ENCODE peak calls at places on chromosomes 5 and 9, in nine cellular contexts. P, I, C, K, S, L, D, G and V are unnamed samples.

GRCh38 chr9:79637180-79637925 is 65.6 kb downstream of the TLE4 start:
- DNase-seq in C (no peak), S (no peak), I (no peak), G (no peak), L (no peak), P (no peak), K (no peak), D (no peak), V (no peak)

GRCh38 chr9:7185612-7186011 is 427.8 kb downstream of the KDM4C start:
- DNase-seq in I (no peak), C (no peak), D (no peak), G (peak), L (no peak), P (peak), K (no peak), S (peak), V (peak)

GRCh38 chr9:114348906-114349482 is 19.3 kb downstream of the ORM2 start:
- DNase-seq in G (peak), K (peak), I (peak), L (peak), D (peak), C (peak), S (peak), P (peak), V (peak)

GRCh38 chr9:117224676-117225075 is 190.2 kb downstream of the ASTN2 start:
- DNase-seq in S (no peak), G (no peak), L (no peak), I (no peak), D (no peak), K (no peak), C (no peak), P (no peak), V (no peak)

GRCh38 chr5:156411131-156411727 is 84.3 kb downstream of the SGCD start:
- DNase-seq in I (no peak), P (no peak), L (no peak), C (no peak), G (peak), S (no peak), K (no peak), D (no peak), V (peak)

GRCh38 chr9:131762356-131762932 is 22.6 kb upstream of the RAPGEF1 start:
- DNase-seq in K (peak), S (peak), L (peak), I (peak), G (peak), C (peak), D (peak), P (no peak), V (no peak)

GRCh38 chr5:116841734-116842133 is 267.1 kb upstream of the SEMA6A start:
- DNase-seq in I (no peak), C (no peak), L (no peak), D (no peak), S (no peak), P (no peak), G (no peak), K (no peak), V (no peak)

GRCh38 chr9:19922476-19923118 is 133.8 kb upstream of the SLC24A2 start:
- DNase-seq in P (no peak), G (peak), I (peak), C (no peak), S (no peak), D (no peak), K (no peak), L (no peak), V (peak)

GRCh38 chr5:151896041-151896691 is 28.5 kb downstream of the GLRA1 start:
- DNase-seq in P (no peak), D (no peak), K (no peak), I (no peak), S (no peak), G (peak), L (no peak), C (no peak), V (peak)

GRCh38 chr9:97615439-97616072 is 17.6 kb downstream of the TSTD2 start:
- DNase-seq in G (peak), I (peak), C (no peak), S (peak), P (peak), K (peak), L (no peak), D (no peak), V (peak)

GRCh38 chr9:86434039-86434726 is 80.0 kb upstream of the TUT7 start:
- DNase-seq in S (peak), L (no peak), K (peak), I (no peak), C (no peak), P (no peak), D (peak), G (peak), V (peak)

GRCh38 chr9:81080900-81081299 is 608.4 kb downstream of the TLE1 start:
- DNase-seq in I (no peak), S (no peak), P (no peak), C (no peak), G (no peak), K (no peak), D (no peak), L (no peak), V (no peak)

GRCh38 chr5:368162-369084 is 46.9 kb downstream of the AHRR start:
- DNase-seq in C (peak), D (no peak), S (peak), I (no peak), P (no peak), G (peak), L (peak), K (peak), V (peak)

GRCh38 chr5:40505031-40505430 is 174.7 kb upstream of the PTGER4 start:
- DNase-seq in P (no peak), K (no peak), L (no peak), S (no peak), D (no peak), G (no peak), I (no peak), C (no peak), V (no peak)

GRCh38 chr9:89278997-89279739 is 31.8 kb upstream of the CKS2 start:
- DNase-seq in I (peak), K (peak), C (no peak), G (peak), D (no peak), P (no peak), S (no peak), L (no peak), V (peak)

GRCh38 chr5:148681157-148682131 is 27.1 kb upstream of the HTR4 start:
- DNase-seq in L (no peak), I (no peak), C (no peak), S (no peak), K (no peak), D (no peak), G (no peak), P (no peak), V (no peak)

GRCh38 chr5:167065784-167066183 is 1225.7 kb upstream of the WWC1 start:
- DNase-seq in S (no peak), L (no peak), K (no peak), D (no peak), I (no peak), C (no peak), G (no peak), P (no peak), V (no peak)

GRCh38 chr5:37838152-37838932 is 1.5 kb downstream of the GDNF start:
- DNase-seq in K (no peak), L (no peak), D (no peak), G (peak), I (peak), P (no peak), C (no peak), S (no peak), V (no peak)

GRCh38 chr5:173329370-173330150 is 1.3 kb upstream of the STC2 start:
- DNase-seq in C (no peak), K (no peak), D (no peak), P (peak), S (no peak), I (peak), G (peak), L (no peak), V (no peak)

DNA sequence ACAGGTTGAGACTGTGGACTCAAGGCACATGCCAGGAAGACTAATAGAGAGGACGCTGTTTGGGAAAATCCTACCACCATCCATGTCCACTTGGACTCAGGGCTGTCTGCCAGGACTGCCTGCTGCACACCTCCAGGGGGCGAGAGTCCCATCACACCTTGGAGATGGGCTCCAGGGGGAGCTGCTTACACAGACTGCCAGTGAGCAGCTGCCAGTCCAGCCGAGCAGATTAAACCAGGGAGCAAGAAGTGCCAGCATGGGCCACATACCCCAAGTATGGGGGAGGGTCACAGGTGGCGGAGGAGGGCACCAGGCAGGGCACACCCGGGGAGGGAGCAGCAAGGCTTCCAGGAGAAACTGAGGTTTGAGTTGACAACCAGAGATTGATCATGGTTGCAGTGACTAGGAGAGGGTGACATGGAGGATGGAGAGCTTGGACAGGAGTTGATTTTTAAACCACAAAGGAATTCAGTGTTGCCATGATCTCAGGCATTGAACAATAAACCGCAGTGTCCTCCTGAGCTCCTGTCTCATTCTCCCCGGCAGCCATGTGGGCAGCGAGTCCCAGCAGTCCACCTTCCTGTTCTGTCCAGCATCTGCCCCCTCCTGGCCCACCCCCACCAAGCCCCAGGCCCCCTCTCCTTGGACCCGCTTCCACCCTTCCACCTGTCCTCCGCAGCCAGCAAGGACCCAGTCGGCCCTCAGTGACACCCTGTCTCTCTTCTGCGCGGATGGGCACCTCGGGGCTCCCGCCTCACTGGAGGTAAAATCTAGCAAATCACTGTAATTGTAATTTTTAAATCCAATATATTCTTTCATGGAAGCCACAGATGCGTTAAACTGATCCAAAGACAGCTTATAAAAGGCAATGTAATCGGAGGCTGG is 3.1 kb upstream of the VAV2 start:
- DNase-seq in D (no peak), I (peak), C (peak), L (no peak), P (no peak), S (no peak), K (no peak), G (peak), V (no peak)
- TF ChIP-seq CTCF in D (no peak), I (peak), C (no peak), L (no peak), P (no peak), S (no peak), K (no peak), G (no peak), V (no peak)

GRCh38 chr9:106286249-106286648 is 576.7 kb upstream of the ZNF462 start:
- DNase-seq in I (peak), S (no peak), K (no peak), D (no peak), G (no peak), P (no peak), C (no peak), L (no peak), V (no peak)

GRCh38 chr9:106288689-106289088 is 574.3 kb upstream of the ZNF462 start:
- DNase-seq in D (no peak), I (no peak), P (no peak), C (no peak), S (no peak), L (no peak), G (no peak), K (no peak), V (no peak)

GRCh38 chr9:106287108-106287631 is 575.8 kb upstream of the ZNF462 start:
- DNase-seq in K (no peak), S (no peak), G (no peak), P (no peak), D (no peak), L (no peak), C (no peak), I (peak), V (no peak)

DNA sequence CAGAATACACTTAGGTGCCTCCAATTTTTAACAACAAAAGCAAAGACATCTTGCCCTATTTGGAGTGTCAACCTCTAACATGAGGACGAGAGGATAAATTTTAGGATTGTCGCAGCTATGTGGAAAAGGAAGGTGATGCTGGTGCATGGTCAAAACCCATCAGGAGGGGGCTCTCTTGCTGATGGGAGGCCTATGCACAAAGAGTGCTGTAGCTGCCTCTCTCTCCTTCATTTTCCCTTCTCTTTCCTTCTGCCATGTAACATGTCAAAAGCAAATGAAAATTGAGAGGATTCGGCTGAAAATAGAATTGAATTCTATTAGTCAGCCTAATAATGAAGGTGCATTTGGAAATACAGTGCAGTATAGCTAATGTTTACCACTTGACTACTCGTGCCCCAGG is 578.7 kb upstream of the ZNF462 start:
- DNase-seq in L (no peak), I (peak), G (no peak), S (no peak), D (no peak), C (no peak), P (no peak), K (no peak), V (no peak)
- TF ChIP-seq CTCF in L (no peak), I (peak), G (peak), S (no peak), D (no peak), C (no peak), P (no peak), K (peak), V (no peak)

DNA sequence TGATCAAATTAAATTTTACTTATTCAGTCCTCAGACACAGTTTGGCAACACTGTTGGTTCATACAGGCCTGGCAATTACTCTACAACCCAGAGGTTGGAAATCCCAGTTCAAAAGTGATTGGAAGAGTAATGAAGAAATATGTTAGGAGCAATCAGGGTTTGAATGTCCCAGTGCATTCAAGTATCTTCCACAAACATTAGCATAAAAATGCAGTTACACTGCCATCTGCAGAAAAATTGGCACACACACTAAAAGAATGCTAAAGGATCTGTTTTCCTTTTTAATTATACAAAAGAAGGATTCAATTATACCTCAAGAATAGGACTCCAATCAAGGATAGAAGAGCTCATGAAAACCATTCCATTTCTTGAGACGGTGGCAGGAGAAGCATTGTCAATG is 130.2 kb downstream of the DNAH5 start:
- DNase-seq in D (no peak), G (no peak), L (no peak), I (no peak), S (no peak), K (no peak), C (no peak), P (no peak), V (no peak)
- TF ChIP-seq CTCF in D (no peak), G (no peak), L (no peak), I (no peak), S (no peak), K (peak), C (no peak), P (peak), V (peak)

GRCh38 chr5:13831236-13831810 is 113.2 kb downstream of the DNAH5 start:
- DNase-seq in K (no peak), L (no peak), C (no peak), S (no peak), I (no peak), D (no peak), P (no peak), G (no peak), V (no peak)

GRCh38 chr5:13830536-13830935 is 114.0 kb downstream of the DNAH5 start:
- DNase-seq in P (no peak), G (no peak), L (no peak), S (no peak), D (no peak), I (no peak), C (no peak), K (no peak), V (no peak)

GRCh38 chr5:13833440-13833839 is 111.0 kb downstream of the DNAH5 start:
- DNase-seq in G (no peak), K (no peak), I (no peak), C (no peak), S (no peak), L (no peak), P (no peak), D (no peak), V (no peak)
- TF ChIP-seq CTCF in G (no peak), K (no peak), I (no peak), C (no peak), S (no peak), L (no peak), P (no peak), D (no peak), V (no peak)

DNA sequence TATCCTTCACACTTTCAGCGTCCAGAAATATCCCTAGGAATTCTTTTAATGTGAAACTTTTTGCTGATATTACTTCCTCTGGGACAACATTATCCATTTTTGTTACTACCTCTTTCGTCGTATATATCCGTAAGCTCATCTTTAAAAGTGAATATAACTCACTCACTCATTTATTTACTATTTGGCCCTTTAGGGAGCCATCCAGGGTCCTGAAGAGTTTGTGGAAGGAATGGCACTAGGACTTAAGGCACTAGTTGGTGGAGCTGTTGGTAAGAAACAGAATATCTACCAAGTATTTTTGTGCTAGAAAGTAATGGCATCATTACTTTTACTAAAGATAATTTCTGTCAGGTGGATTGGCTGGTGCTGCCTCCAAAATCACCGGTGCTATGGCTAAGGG is 192.7 kb downstream of the VPS13A start:
- DNase-seq in S (no peak), K (no peak), P (no peak), L (no peak), D (no peak), C (no peak), G (no peak), I (no peak), V (no peak)
- TF ChIP-seq CTCF in S (no peak), K (no peak), P (no peak), L (no peak), D (no peak), C (no peak), G (no peak), I (no peak), V (no peak)

DNA sequence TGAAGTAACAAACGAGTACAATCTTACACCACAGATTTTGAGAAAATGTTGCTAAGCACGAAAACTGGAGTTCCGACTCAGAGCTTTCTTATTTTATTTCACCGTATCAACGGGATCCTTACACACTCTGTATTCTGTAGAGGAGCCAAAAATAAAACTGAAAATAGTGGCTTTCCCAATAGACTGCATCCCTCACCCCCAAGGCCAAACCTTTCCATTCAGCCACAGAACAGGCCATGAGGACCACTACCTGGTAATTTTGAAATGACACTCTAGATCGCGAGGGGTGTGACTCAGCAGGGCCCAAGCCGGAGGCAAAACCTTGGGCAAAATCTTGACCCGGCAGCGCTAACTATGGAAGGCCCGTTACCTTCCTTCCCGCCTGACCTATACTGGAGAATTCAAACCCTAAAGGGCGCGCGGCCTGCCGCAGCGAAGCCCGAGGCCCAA is 432 bp downstream of the HSPA9 start:
- DNase-seq in G (no peak), K (no peak), S (peak), D (no peak), L (no peak), I (no peak), P (no peak), C (no peak), V (no peak)
- TF ChIP-seq CTCF in G (no peak), K (no peak), S (no peak), D (no peak), L (no peak), I (no peak), P (no peak), C (no peak), V (no peak)